ENCODE peak calls at places on chromosomes 7 and 10, in nine cellular contexts. X, E, R, T, Q, N, B, W and U are unnamed samples.

GRCh38 chr7:30843741-30844482 is 67.7 kb upstream of the AQP1 start:
- DNase-seq in N (no peak), W (no peak), Q (no peak), X (no peak), R (no peak), B (no peak), E (no peak), T (peak; percentile 49), U (no peak)

GRCh38 chr10:26787362-26787761 is 73.4 kb downstream of the ABI1 start:
- DNase-seq in Q (no peak), N (no peak), T (no peak), B (no peak), W (no peak), X (no peak), R (no peak), E (no peak), U (peak; percentile 86)

GRCh38 chr10:122152544-122152943 is 118.6 kb upstream of the BTBD16 start:
- DNase-seq in T (no peak), N (no peak), X (no peak), R (peak; percentile 73), Q (peak; percentile 90), W (no peak), E (no peak), B (no peak), U (peak; percentile 85)

GRCh38 chr7:30068117-30068516 is 39.9 kb downstream of the PLEKHA8 start:
- DNase-seq in W (no peak), X (peak; percentile 20), N (no peak), Q (no peak), E (no peak), T (no peak), R (no peak), B (no peak), U (no peak)

GRCh38 chr7:82805527-82805960 is 357.1 kb downstream of the PCLO start:
- DNase-seq in Q (no peak), R (no peak), T (no peak), W (peak; percentile 56), B (no peak), X (peak; percentile 32), E (no peak), N (no peak), U (peak; percentile 61)

GRCh38 chr7:108824840-108825540 is 255.3 kb downstream of the DNAJB9 start:
- DNase-seq in T (no peak), N (no peak), E (no peak), X (no peak), B (no peak), Q (no peak), W (no peak), R (no peak), U (no peak)

GRCh38 chr7:139619367-139619657 is 95.8 kb downstream of the CLEC2L start:
- DNase-seq in B (no peak), T (no peak), W (no peak), X (no peak), R (no peak), Q (no peak), E (no peak), N (no peak), U (peak; percentile 7)

GRCh38 chr10:130491698-130492050 is 355.5 kb downstream of the GLRX3 start:
- DNase-seq in W (no peak), N (no peak), R (no peak), X (no peak), Q (no peak), B (no peak), T (no peak), E (no peak), U (peak; percentile 12)

GRCh38 chr10:25113231-25114035 is 61.4 kb upstream of the GPR158 start:
- DNase-seq in B (peak; percentile 57), W (peak; percentile 75), X (peak; percentile 73), N (no peak), E (no peak), T (no peak), Q (peak; percentile 82), R (peak; percentile 51), U (peak; percentile 92)

GRCh38 chr10:12709516-12709915 is 292.0 kb downstream of the CCDC3 start:
- DNase-seq in E (no peak), B (no peak), Q (no peak), X (no peak), R (no peak), N (no peak), T (no peak), W (peak; percentile 3), U (no peak)

GRCh38 chr10:78165617-78166016 is 132.0 kb downstream of the RPS24 start:
- DNase-seq in W (no peak), N (no peak), X (peak; percentile 18), R (no peak), E (no peak), Q (no peak), T (no peak), B (no peak), U (no peak)

GRCh38 chr7:77251519-77251819 is 51.9 kb upstream of the FGL2 start:
- DNase-seq in R (no peak), Q (no peak), E (no peak), T (no peak), X (no peak), N (no peak), W (no peak), B (no peak), U (no peak)

GRCh38 chr7:17326378-17326777 is 27.9 kb downstream of the AHR start:
- DNase-seq in T (no peak), N (no peak), E (no peak), Q (no peak), B (no peak), X (no peak), R (no peak), W (no peak), U (no peak)

GRCh38 chr10:121497513-121497912 is 100.7 kb downstream of the FGFR2 start:
- DNase-seq in T (no peak), R (no peak), X (no peak), N (no peak), W (no peak), Q (no peak), B (no peak), E (no peak), U (no peak)

GRCh38 chr7:34718867-34719266 is 60.8 kb downstream of the NPSR1 start:
- DNase-seq in T (no peak), W (no peak), R (no peak), X (no peak), E (no peak), Q (no peak), N (no peak), B (no peak), U (peak; percentile 10)

GRCh38 chr7:54904986-54905385 is 113.8 kb upstream of the EGFR start:
- DNase-seq in X (no peak), T (no peak), B (no peak), N (no peak), W (no peak), Q (no peak), E (no peak), R (no peak), U (no peak)

GRCh38 chr7:78215199-78215598 is 416.6 kb downstream of the PHTF2 start:
- DNase-seq in T (no peak), E (no peak), N (no peak), Q (no peak), R (no peak), W (no peak), B (no peak), X (no peak), U (no peak)

GRCh38 chr7:72492446-72492845 is 80.3 kb upstream of the CALN1 start:
- DNase-seq in Q (no peak), T (no peak), W (no peak), X (no peak), N (no peak), B (no peak), E (no peak), R (no peak), U (peak; percentile 61)

GRCh38 chr10:31508882-31509281 is 189.9 kb downstream of the ZEB1 start:
- DNase-seq in Q (no peak), W (no peak), T (no peak), N (no peak), X (no peak), B (no peak), R (no peak), E (no peak), U (no peak)

GRCh38 chr7:96414931-96415292 is 93.0 kb upstream of the SLC25A13 start:
- DNase-seq in B (peak; percentile 37), T (no peak), X (no peak), E (peak; percentile 19), W (peak; percentile 94), N (peak; percentile 2), Q (peak; percentile 45), R (no peak), U (peak; percentile 30)